ENCODE peak calls at places on chromosomes 12 and 14, in seven cellular contexts. One of them, this sample, is unnamed.

GRCh38 chr14:85233756-85234545 is 296.0 kb upstream of the FLRT2 start:
- DNase-seq in tibial nerve: no peak
- DNase-seq in esophagus squamous epithelium: no peak
- DNase-seq in erythroblast: no peak
- DNase-seq in transverse colon: no peak
- DNase-seq in A549: peak; percentile 72
- DNase-seq in H1: no peak
- DNase-seq in this sample: no peak

GRCh38 chr12:32253154-32253795 is 146.1 kb upstream of the FGD4 start:
- DNase-seq in tibial nerve: no peak
- DNase-seq in esophagus squamous epithelium: no peak
- DNase-seq in erythroblast: no peak
- DNase-seq in transverse colon: no peak
- DNase-seq in A549: no peak
- DNase-seq in H1: no peak
- DNase-seq in this sample: no peak

GRCh38 chr14:73503648-73504047 is 12.9 kb downstream of the RIOX1 start:
- DNase-seq in tibial nerve: no peak
- DNase-seq in esophagus squamous epithelium: no peak
- DNase-seq in erythroblast: no peak
- DNase-seq in transverse colon: no peak
- DNase-seq in A549: no peak
- DNase-seq in H1: no peak
- DNase-seq in this sample: no peak

GRCh38 chr14:89629383-89629782 is 212.3 kb upstream of the FOXN3 start:
- DNase-seq in tibial nerve: no peak
- DNase-seq in esophagus squamous epithelium: no peak
- DNase-seq in erythroblast: no peak
- DNase-seq in transverse colon: no peak
- DNase-seq in A549: no peak
- DNase-seq in H1: no peak
- DNase-seq in this sample: no peak

GRCh38 chr14:20698934-20699333 is 10.4 kb downstream of the ANG start:
- DNase-seq in tibial nerve: no peak
- DNase-seq in esophagus squamous epithelium: no peak
- DNase-seq in erythroblast: no peak
- DNase-seq in transverse colon: no peak
- DNase-seq in A549: no peak
- DNase-seq in H1: no peak
- DNase-seq in this sample: no peak

GRCh38 chr12:57124259-57124877 is 3.9 kb upstream of the LRP1 start:
- DNase-seq in tibial nerve: peak; percentile 75
- DNase-seq in esophagus squamous epithelium: no peak
- DNase-seq in erythroblast: peak; percentile 85
- DNase-seq in transverse colon: peak; percentile 84
- DNase-seq in A549: peak; percentile 77
- DNase-seq in H1: peak; percentile 89
- DNase-seq in this sample: peak; percentile 76

GRCh38 chr12:97748298-97748697 is 285.7 kb downstream of the RMST start:
- DNase-seq in tibial nerve: no peak
- DNase-seq in esophagus squamous epithelium: no peak
- DNase-seq in erythroblast: no peak
- DNase-seq in transverse colon: no peak
- DNase-seq in A549: no peak
- DNase-seq in H1: no peak
- DNase-seq in this sample: no peak

GRCh38 chr12:127957001-127957660 is 309.8 kb upstream of the TMEM132C start:
- DNase-seq in tibial nerve: no peak
- DNase-seq in esophagus squamous epithelium: no peak
- DNase-seq in erythroblast: no peak
- DNase-seq in transverse colon: no peak
- DNase-seq in A549: no peak
- DNase-seq in H1: no peak
- DNase-seq in this sample: no peak

GRCh38 chr12:43976027-43976426 is 140.1 kb downstream of the TMEM117 start:
- DNase-seq in tibial nerve: no peak
- DNase-seq in esophagus squamous epithelium: no peak
- DNase-seq in erythroblast: no peak
- DNase-seq in transverse colon: no peak
- DNase-seq in A549: no peak
- DNase-seq in H1: no peak
- DNase-seq in this sample: no peak

GRCh38 chr14:58549358-58549757 is 88.4 kb upstream of the DACT1 start:
- DNase-seq in tibial nerve: no peak
- DNase-seq in esophagus squamous epithelium: no peak
- DNase-seq in erythroblast: no peak
- DNase-seq in transverse colon: no peak
- DNase-seq in A549: no peak
- DNase-seq in H1: no peak
- DNase-seq in this sample: no peak

GRCh38 chr12:113259499-113259953 is 38.3 kb downstream of the TPCN1 start:
- DNase-seq in tibial nerve: peak; percentile 82
- DNase-seq in esophagus squamous epithelium: no peak
- DNase-seq in erythroblast: peak; percentile 20
- DNase-seq in transverse colon: peak; percentile 68
- DNase-seq in A549: no peak
- DNase-seq in H1: no peak
- DNase-seq in this sample: peak; percentile 91

GRCh38 chr14:57834961-57835360 is 30.9 kb downstream of the SLC35F4 start:
- DNase-seq in tibial nerve: no peak
- DNase-seq in esophagus squamous epithelium: no peak
- DNase-seq in erythroblast: no peak
- DNase-seq in transverse colon: no peak
- DNase-seq in A549: no peak
- DNase-seq in H1: no peak
- DNase-seq in this sample: no peak

GRCh38 chr14:36300337-36300736 is 20.1 kb downstream of the MBIP start:
- DNase-seq in tibial nerve: no peak
- DNase-seq in esophagus squamous epithelium: no peak
- DNase-seq in erythroblast: no peak
- DNase-seq in transverse colon: no peak
- DNase-seq in A549: no peak
- DNase-seq in H1: no peak
- DNase-seq in this sample: no peak

GRCh38 chr14:67996235-67996634 is 176.7 kb downstream of the RAD51B start:
- DNase-seq in tibial nerve: no peak
- DNase-seq in esophagus squamous epithelium: no peak
- DNase-seq in erythroblast: no peak
- DNase-seq in transverse colon: no peak
- DNase-seq in A549: no peak
- DNase-seq in H1: no peak
- DNase-seq in this sample: no peak

DNA sequence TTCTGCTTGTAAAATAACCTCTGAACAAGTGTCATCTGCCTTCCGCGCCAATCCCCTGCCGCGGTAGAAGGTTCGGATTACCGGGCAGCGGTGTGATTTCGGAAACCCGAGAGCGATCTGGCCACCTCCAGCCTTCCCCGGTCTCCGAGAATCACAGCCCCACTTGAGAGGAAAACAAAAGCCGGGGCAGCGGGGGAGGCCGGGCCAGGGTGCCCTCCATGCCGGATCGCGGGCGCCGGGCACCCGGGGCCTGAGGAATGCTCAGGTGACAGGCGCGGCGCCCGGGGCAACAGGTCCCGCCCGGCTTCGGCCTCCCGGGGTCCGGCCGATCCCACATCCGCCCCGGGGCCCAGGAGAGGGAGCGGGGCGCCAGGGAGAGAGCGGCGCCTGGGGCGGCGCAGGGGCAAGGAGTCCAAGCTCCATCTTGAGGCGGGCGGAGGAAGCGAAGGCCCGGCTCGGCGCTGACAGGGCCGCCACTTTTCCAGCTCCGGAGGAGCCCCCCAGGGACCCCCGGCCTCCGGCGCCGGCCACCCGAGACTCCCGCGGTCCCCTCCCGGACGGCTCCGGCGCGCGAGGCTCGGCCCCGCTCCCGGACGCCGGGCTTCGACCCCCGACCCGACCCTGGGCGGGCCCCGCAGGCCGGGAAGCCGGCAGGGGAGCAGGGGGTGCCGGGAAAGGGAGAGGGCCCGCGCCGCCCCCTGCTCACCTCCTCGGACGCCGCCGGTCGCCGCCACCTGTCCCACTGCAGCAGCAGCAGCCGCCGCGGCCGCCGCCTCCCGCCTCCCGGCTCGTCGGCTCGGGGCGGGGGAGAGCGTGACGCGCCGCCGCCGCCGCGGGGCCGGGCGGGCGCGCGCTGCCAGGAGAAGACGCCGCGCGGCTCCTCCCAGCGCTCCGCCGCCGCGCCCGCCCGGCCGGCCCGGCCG is at the start of gene CLIP1:
- DNase-seq in tibial nerve: peak; percentile 35
- DNase-seq in esophagus squamous epithelium: no peak
- DNase-seq in erythroblast: peak; percentile 86
- DNase-seq in transverse colon: peak; percentile 70
- DNase-seq in A549: peak; percentile 79
- DNase-seq in H1: peak; percentile 81
- DNase-seq in this sample: peak; percentile 93
- TF ChIP-seq POLR2A in tibial nerve: peak; percentile 58
- TF ChIP-seq POLR2A in esophagus squamous epithelium: peak; percentile 79
- TF ChIP-seq POLR2A in erythroblast: peak; percentile 19
- TF ChIP-seq POLR2A in transverse colon: peak; percentile 40
- TF ChIP-seq POLR2A in A549: peak; percentile 45
- TF ChIP-seq POLR2A in H1: peak; percentile 40
- TF ChIP-seq POLR2A in this sample: peak; percentile 31

GRCh38 chr14:102590667-102591099 is 1.8 kb upstream of the RCOR1 start:
- DNase-seq in tibial nerve: no peak
- DNase-seq in esophagus squamous epithelium: no peak
- DNase-seq in erythroblast: peak; percentile 72
- DNase-seq in transverse colon: peak; percentile 26
- DNase-seq in A549: peak; percentile 84
- DNase-seq in H1: peak; percentile 69
- DNase-seq in this sample: no peak
- TF ChIP-seq POLR2A in tibial nerve: no peak
- TF ChIP-seq POLR2A in esophagus squamous epithelium: no peak
- TF ChIP-seq POLR2A in erythroblast: no peak
- TF ChIP-seq POLR2A in transverse colon: no peak
- TF ChIP-seq POLR2A in A549: peak; percentile 32
- TF ChIP-seq POLR2A in H1: no peak
- TF ChIP-seq POLR2A in this sample: no peak

GRCh38 chr14:55383541-55384140 is 28.0 kb downstream of the ATG14 start:
- DNase-seq in tibial nerve: no peak
- DNase-seq in esophagus squamous epithelium: no peak
- DNase-seq in erythroblast: peak; percentile 88
- DNase-seq in transverse colon: no peak
- DNase-seq in A549: no peak
- DNase-seq in H1: no peak
- DNase-seq in this sample: no peak

GRCh38 chr14:55381561-55381960 is 30.1 kb downstream of the ATG14 start:
- DNase-seq in tibial nerve: no peak
- DNase-seq in esophagus squamous epithelium: no peak
- DNase-seq in erythroblast: no peak
- DNase-seq in transverse colon: no peak
- DNase-seq in A549: no peak
- DNase-seq in H1: no peak
- DNase-seq in this sample: no peak

GRCh38 chr14:55382483-55382882 is 29.1 kb downstream of the ATG14 start:
- DNase-seq in tibial nerve: no peak
- DNase-seq in esophagus squamous epithelium: no peak
- DNase-seq in erythroblast: peak; percentile 51
- DNase-seq in transverse colon: no peak
- DNase-seq in A549: no peak
- DNase-seq in H1: no peak
- DNase-seq in this sample: no peak

GRCh38 chr14:55384536-55384935 is 27.1 kb downstream of the ATG14 start:
- DNase-seq in tibial nerve: no peak
- DNase-seq in esophagus squamous epithelium: no peak
- DNase-seq in erythroblast: no peak
- DNase-seq in transverse colon: no peak
- DNase-seq in A549: no peak
- DNase-seq in H1: no peak
- DNase-seq in this sample: no peak

DNA sequence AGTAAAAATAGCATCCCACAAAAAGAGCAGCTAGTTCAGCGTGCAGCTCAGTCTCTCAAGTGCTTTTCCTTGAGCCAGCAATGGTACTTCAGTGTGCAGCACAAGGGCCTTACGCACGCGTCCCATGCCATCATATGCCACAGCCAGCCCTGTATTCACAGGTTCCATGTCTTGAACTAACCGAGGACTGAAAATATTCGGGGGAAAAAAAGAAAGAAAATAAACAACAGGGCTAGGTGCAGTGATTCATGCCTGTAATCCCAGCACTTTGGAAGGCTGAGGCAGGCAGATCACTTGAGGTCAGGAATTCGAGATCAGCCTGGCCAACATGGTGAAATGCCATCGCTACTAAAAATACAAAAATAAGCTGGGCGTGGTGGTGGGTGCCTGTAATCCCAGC is 28.6 kb downstream of the ATG14 start:
- DNase-seq in tibial nerve: no peak
- DNase-seq in esophagus squamous epithelium: no peak
- DNase-seq in erythroblast: peak; percentile 39
- DNase-seq in transverse colon: no peak
- DNase-seq in A549: no peak
- DNase-seq in H1: no peak
- DNase-seq in this sample: no peak
- TF ChIP-seq POLR2A in tibial nerve: no peak
- TF ChIP-seq POLR2A in esophagus squamous epithelium: no peak
- TF ChIP-seq POLR2A in erythroblast: no peak
- TF ChIP-seq POLR2A in transverse colon: no peak
- TF ChIP-seq POLR2A in A549: no peak
- TF ChIP-seq POLR2A in H1: no peak
- TF ChIP-seq POLR2A in this sample: no peak

GRCh38 chr12:120317258-120318105 is 10.1 kb downstream of the PLA2G1B start:
- DNase-seq in tibial nerve: peak; percentile 100
- DNase-seq in esophagus squamous epithelium: peak; percentile 99
- DNase-seq in erythroblast: peak; percentile 99
- DNase-seq in transverse colon: peak; percentile 99
- DNase-seq in A549: peak; percentile 100
- DNase-seq in H1: peak; percentile 100
- DNase-seq in this sample: peak; percentile 100
- TF ChIP-seq POLR2A in tibial nerve: peak; percentile 69
- TF ChIP-seq POLR2A in esophagus squamous epithelium: peak; percentile 82
- TF ChIP-seq POLR2A in erythroblast: peak; percentile 89
- TF ChIP-seq POLR2A in transverse colon: peak; percentile 94
- TF ChIP-seq POLR2A in A549: peak; percentile 89
- TF ChIP-seq POLR2A in H1: no peak
- TF ChIP-seq POLR2A in this sample: no peak